ENCODE peak calls at places on chromosomes 5 and 9, in four cellular contexts. O is uterus, Y is HS-27A, B is anterior cingulate cortex. H is an unnamed sample.

GRCh38 chr9:2493106-2493505 is 128.5 kb upstream of the VLDLR start:
- DNase-seq in O (peak), Y (no peak), B (no peak), H (no peak)

GRCh38 chr5:178590141-178590923 is at the start of gene COL23A1:
- DNase-seq in O (peak), Y (no peak), B (no peak), H (no peak)

GRCh38 chr5:168481330-168481788 is 4.9 kb upstream of the RARS1 start:
- DNase-seq in O (no peak), Y (no peak), B (no peak), H (no peak)

GRCh38 chr9:70000481-70000880 is 43.2 kb upstream of the MAMDC2 start:
- DNase-seq in O (no peak), Y (no peak), B (no peak), H (no peak)

GRCh38 chr9:81292056-81292805 is 397.1 kb downstream of the TLE1 start:
- DNase-seq in O (no peak), Y (no peak), B (no peak), H (no peak)

GRCh38 chr9:104780796-104781395 is 17.0 kb downstream of the NIPSNAP3B start:
- DNase-seq in O (no peak), Y (no peak), B (no peak), H (peak)

GRCh38 chr9:94108584-94108983 is 24.3 kb downstream of the PTPDC1 start:
- DNase-seq in O (no peak), Y (no peak), B (peak), H (no peak)

GRCh38 chr5:142825378-142826089 is 55.4 kb downstream of the ARHGAP26 start:
- DNase-seq in O (no peak), Y (no peak), B (no peak), H (no peak)

GRCh38 chr5:149254506-149254905 is 17.2 kb upstream of the AFAP1L1 start:
- DNase-seq in O (no peak), Y (no peak), B (no peak), H (no peak)

GRCh38 chr5:168337361-168337760 is 45.9 kb downstream of the WWC1 start:
- DNase-seq in O (no peak), Y (no peak), B (no peak), H (no peak)

GRCh38 chr9:115209601-115210306 is 91.8 kb upstream of the TNC start:
- DNase-seq in O (no peak), Y (no peak), B (no peak), H (no peak)

GRCh38 chr9:16974436-16974835 is 104.0 kb upstream of the BNC2 start:
- DNase-seq in O (no peak), Y (no peak), B (no peak), H (no peak)

GRCh38 chr9:35168963-35169362 is 7.2 kb downstream of the UNC13B start:
- DNase-seq in O (no peak), Y (no peak), B (no peak), H (no peak)

GRCh38 chr5:91379602-91380490 is 3.3 kb downstream of the ARRDC3 start:
- DNase-seq in O (peak), Y (peak), B (peak), H (peak)

GRCh38 chr9:91555132-91555531 is 131.5 kb upstream of the NFIL3 start:
- DNase-seq in O (no peak), Y (no peak), B (no peak), H (no peak)

GRCh38 chr5:55421074-55421529 is 113.3 kb downstream of the MTREX start:
- DNase-seq in O (no peak), Y (no peak), B (no peak), H (no peak)

GRCh38 chr5:78626009-78626571 is 22.5 kb downstream of the LHFPL2 start:
- DNase-seq in O (no peak), Y (no peak), B (no peak), H (no peak)

GRCh38 chr9:33649463-33649862 is 125.4 kb downstream of the ANKRD18B start:
- DNase-seq in O (no peak), Y (no peak), B (no peak), H (no peak)

GRCh38 chr9:120348951-120349429 is 231.0 kb downstream of the CDK5RAP2 start:
- DNase-seq in O (no peak), Y (no peak), B (peak), H (no peak)

GRCh38 chr5:72599519-72600400 is 92.5 kb upstream of the ZNF366 start:
- DNase-seq in O (no peak), Y (no peak), B (no peak), H (peak)

GRCh38 chr9:12426198-12426864 is 266.9 kb upstream of the TYRP1 start:
- DNase-seq in O (no peak), Y (no peak), B (no peak), H (no peak)

GRCh38 chr9:19517202-19517942 is 108.6 kb downstream of the ACER2 start:
- DNase-seq in O (no peak), Y (no peak), B (no peak), H (no peak)

GRCh38 chr9:98310752-98311392 is 55.4 kb upstream of the TBC1D2 start:
- DNase-seq in O (no peak), Y (no peak), B (no peak), H (no peak)

H was measured in HS-5.